ENCODE peak calls at places on chromosomes 6 and 20, in seven cellular contexts. One of them, this sample, is unnamed. For H3K4me1, the result is how much of the 10 kb centered on the place peaks cover.

GRCh38 chr6:53728570-53729194 is 63.1 kb upstream of the KLHL31 start:
- DNase-seq in ovary: peak
- DNase-seq in OCI-LY7: peak
- DNase-seq in upper lobe of right lung: no peak
- DNase-seq in GM23338: peak
- DNase-seq in A549: peak
- DNase-seq in IMR-90: peak
- DNase-seq in this sample: peak

GRCh38 chr6:116088946-116089345 is 11.7 kb upstream of the NT5DC1 start:
- DNase-seq in A549: no peak
- DNase-seq in IMR-90: peak
- DNase-seq in GM23338: no peak
- DNase-seq in upper lobe of right lung: no peak
- DNase-seq in ovary: no peak
- DNase-seq in OCI-LY7: no peak
- DNase-seq in this sample: no peak

GRCh38 chr6:33017694-33018353 is 8.4 kb upstream of the HLA-DOA start:
- DNase-seq in ovary: no peak
- DNase-seq in IMR-90: no peak
- DNase-seq in upper lobe of right lung: no peak
- DNase-seq in OCI-LY7: no peak
- DNase-seq in A549: no peak
- DNase-seq in GM23338: no peak
- DNase-seq in this sample: no peak

GRCh38 chr20:50226093-50226974 is 35.7 kb downstream of the CEBPB start:
- DNase-seq in upper lobe of right lung: peak
- DNase-seq in OCI-LY7: no peak
- DNase-seq in ovary: peak
- DNase-seq in A549: no peak
- DNase-seq in GM23338: no peak
- DNase-seq in IMR-90: peak
- DNase-seq in this sample: peak

GRCh38 chr6:131924881-131925474 is 26.2 kb downstream of the CCN2 start:
- DNase-seq in A549: peak
- DNase-seq in OCI-LY7: peak
- DNase-seq in IMR-90: peak
- DNase-seq in upper lobe of right lung: no peak
- DNase-seq in GM23338: peak
- DNase-seq in ovary: no peak
- DNase-seq in this sample: no peak

GRCh38 chr6:1789092-1789491 is 179.4 kb downstream of the FOXC1 start:
- DNase-seq in ovary: no peak
- DNase-seq in A549: no peak
- DNase-seq in IMR-90: peak
- DNase-seq in GM23338: no peak
- DNase-seq in upper lobe of right lung: no peak
- DNase-seq in OCI-LY7: no peak
- DNase-seq in this sample: no peak

GRCh38 chr20:56628873-56629463 is at the start of gene TFAP2C:
- DNase-seq in upper lobe of right lung: peak
- DNase-seq in GM23338: peak
- DNase-seq in ovary: peak
- DNase-seq in OCI-LY7: no peak
- DNase-seq in IMR-90: no peak
- DNase-seq in A549: peak
- DNase-seq in this sample: no peak

GRCh38 chr6:125781307-125781868 is 9.4 kb upstream of the NCOA7 start:
- DNase-seq in upper lobe of right lung: no peak
- DNase-seq in ovary: peak
- DNase-seq in OCI-LY7: no peak
- DNase-seq in GM23338: peak
- DNase-seq in IMR-90: peak
- DNase-seq in A549: no peak
- DNase-seq in this sample: no peak

GRCh38 chr6:84453499-84453898 is 226.1 kb upstream of the CEP162 start:
- DNase-seq in IMR-90: no peak
- DNase-seq in A549: no peak
- DNase-seq in GM23338: no peak
- DNase-seq in ovary: no peak
- DNase-seq in upper lobe of right lung: no peak
- DNase-seq in OCI-LY7: no peak
- DNase-seq in this sample: no peak

GRCh38 chr6:93021235-93021909 is 398.0 kb downstream of the EPHA7 start:
- DNase-seq in IMR-90: no peak
- DNase-seq in OCI-LY7: no peak
- DNase-seq in A549: no peak
- DNase-seq in ovary: no peak
- DNase-seq in upper lobe of right lung: no peak
- DNase-seq in GM23338: no peak
- DNase-seq in this sample: no peak

GRCh38 chr6:141326426-141326825 is 806.3 kb upstream of the GJE1 start:
- DNase-seq in A549: peak
- DNase-seq in upper lobe of right lung: no peak
- DNase-seq in IMR-90: peak
- DNase-seq in OCI-LY7: no peak
- DNase-seq in GM23338: no peak
- DNase-seq in ovary: peak
- DNase-seq in this sample: no peak

GRCh38 chr6:98672681-98673475 is 161.5 kb upstream of the POU3F2 start:
- DNase-seq in IMR-90: no peak
- DNase-seq in upper lobe of right lung: no peak
- DNase-seq in GM23338: peak
- DNase-seq in OCI-LY7: no peak
- DNase-seq in A549: no peak
- DNase-seq in ovary: no peak
- DNase-seq in this sample: no peak

GRCh38 chr6:43817192-43817591 is 47.2 kb downstream of the VEGFA start:
- DNase-seq in upper lobe of right lung: no peak
- DNase-seq in ovary: no peak
- DNase-seq in A549: peak
- DNase-seq in IMR-90: peak
- DNase-seq in GM23338: peak
- DNase-seq in OCI-LY7: peak
- DNase-seq in this sample: no peak

GRCh38 chr20:42775037-42775436 is 414.7 kb downstream of the PTPRT start:
- DNase-seq in A549: no peak
- DNase-seq in IMR-90: no peak
- DNase-seq in upper lobe of right lung: no peak
- DNase-seq in GM23338: no peak
- DNase-seq in ovary: no peak
- DNase-seq in OCI-LY7: no peak
- DNase-seq in this sample: no peak

GRCh38 chr6:126444874-126445273 is 105.0 kb downstream of the CENPW start:
- DNase-seq in OCI-LY7: no peak
- DNase-seq in ovary: no peak
- DNase-seq in IMR-90: peak
- DNase-seq in GM23338: no peak
- DNase-seq in A549: no peak
- DNase-seq in upper lobe of right lung: no peak
- DNase-seq in this sample: no peak

GRCh38 chr6:168908887-168909286 is 344.8 kb downstream of the THBS2 start:
- DNase-seq in OCI-LY7: no peak
- DNase-seq in A549: peak
- DNase-seq in upper lobe of right lung: no peak
- DNase-seq in GM23338: no peak
- DNase-seq in ovary: no peak
- DNase-seq in IMR-90: peak
- DNase-seq in this sample: no peak

GRCh38 chr20:34581341-34582189 is 23.0 kb downstream of the MAP1LC3A start:
- DNase-seq in GM23338: no peak
- DNase-seq in A549: no peak
- DNase-seq in OCI-LY7: no peak
- DNase-seq in ovary: peak
- DNase-seq in upper lobe of right lung: no peak
- DNase-seq in IMR-90: peak
- DNase-seq in this sample: no peak

GRCh38 chr6:158445426-158446085 is 114.3 kb upstream of the TMEM181 start:
- DNase-seq in GM23338: no peak
- DNase-seq in A549: no peak
- DNase-seq in IMR-90: no peak
- DNase-seq in OCI-LY7: no peak
- DNase-seq in ovary: no peak
- DNase-seq in upper lobe of right lung: no peak
- DNase-seq in this sample: no peak

GRCh38 chr20:10761232-10761631 is 87.4 kb upstream of the JAG1 start:
- DNase-seq in OCI-LY7: no peak
- DNase-seq in upper lobe of right lung: no peak
- DNase-seq in A549: no peak
- DNase-seq in IMR-90: peak
- DNase-seq in GM23338: no peak
- DNase-seq in ovary: no peak
- DNase-seq in this sample: no peak

GRCh38 chr6:93799226-93799625 is 379.9 kb upstream of the EPHA7 start:
- DNase-seq in IMR-90: no peak
- DNase-seq in OCI-LY7: no peak
- DNase-seq in A549: no peak
- DNase-seq in ovary: no peak
- DNase-seq in upper lobe of right lung: no peak
- DNase-seq in GM23338: no peak
- DNase-seq in this sample: no peak

GRCh38 chr6:135281227-135281626 is 100.1 kb downstream of the MYB start:
- DNase-seq in GM23338: no peak
- DNase-seq in ovary: no peak
- DNase-seq in OCI-LY7: peak
- DNase-seq in A549: no peak
- DNase-seq in IMR-90: no peak
- DNase-seq in upper lobe of right lung: no peak
- DNase-seq in this sample: no peak

GRCh38 chr6:135274561-135275293 is 93.6 kb downstream of the MYB start:
- DNase-seq in ovary: no peak
- DNase-seq in upper lobe of right lung: no peak
- DNase-seq in GM23338: no peak
- DNase-seq in IMR-90: peak
- DNase-seq in OCI-LY7: no peak
- DNase-seq in A549: no peak
- DNase-seq in this sample: no peak

GRCh38 chr6:135281907-135282306 is 100.8 kb downstream of the MYB start:
- DNase-seq in upper lobe of right lung: no peak
- DNase-seq in GM23338: no peak
- DNase-seq in A549: no peak
- DNase-seq in IMR-90: no peak
- DNase-seq in ovary: no peak
- DNase-seq in OCI-LY7: no peak
- DNase-seq in this sample: no peak

GRCh38 chr6:135280375-135281136 is 99.4 kb downstream of the MYB start:
- DNase-seq in ovary: no peak
- DNase-seq in A549: no peak
- DNase-seq in IMR-90: peak
- DNase-seq in upper lobe of right lung: no peak
- DNase-seq in GM23338: no peak
- DNase-seq in OCI-LY7: peak
- DNase-seq in this sample: no peak

GRCh38 chr6:135277422-135277821 is 96.3 kb downstream of the MYB start:
- DNase-seq in A549: no peak
- DNase-seq in IMR-90: no peak
- DNase-seq in OCI-LY7: no peak
- DNase-seq in GM23338: no peak
- DNase-seq in upper lobe of right lung: no peak
- DNase-seq in ovary: no peak
- DNase-seq in this sample: no peak
- H3K4me1 ChIP-seq in A549: under half
- H3K4me1 ChIP-seq in IMR-90: under half
- H3K4me1 ChIP-seq in OCI-LY7: half or more
- H3K4me1 ChIP-seq in GM23338: under half
- H3K4me1 ChIP-seq in upper lobe of right lung: under half
- H3K4me1 ChIP-seq in ovary: under half
- H3K4me1 ChIP-seq in this sample: under half

GRCh38 chr6:4250645-4251044 is 115.3 kb upstream of the ECI2 start:
- DNase-seq in ovary: no peak
- DNase-seq in GM23338: no peak
- DNase-seq in OCI-LY7: no peak
- DNase-seq in upper lobe of right lung: no peak
- DNase-seq in A549: no peak
- DNase-seq in IMR-90: no peak
- DNase-seq in this sample: no peak

GRCh38 chr6:4259391-4259790 is 124.0 kb upstream of the ECI2 start:
- DNase-seq in upper lobe of right lung: no peak
- DNase-seq in IMR-90: no peak
- DNase-seq in ovary: no peak
- DNase-seq in OCI-LY7: no peak
- DNase-seq in GM23338: no peak
- DNase-seq in A549: no peak
- DNase-seq in this sample: no peak

GRCh38 chr6:4258733-4259132 is 123.4 kb upstream of the ECI2 start:
- DNase-seq in upper lobe of right lung: no peak
- DNase-seq in OCI-LY7: no peak
- DNase-seq in A549: no peak
- DNase-seq in IMR-90: no peak
- DNase-seq in GM23338: no peak
- DNase-seq in ovary: no peak
- DNase-seq in this sample: no peak

GRCh38 chr6:4256969-4257368 is 121.6 kb upstream of the ECI2 start:
- DNase-seq in IMR-90: peak
- DNase-seq in upper lobe of right lung: no peak
- DNase-seq in A549: no peak
- DNase-seq in GM23338: no peak
- DNase-seq in ovary: no peak
- DNase-seq in OCI-LY7: no peak
- DNase-seq in this sample: no peak

DNA sequence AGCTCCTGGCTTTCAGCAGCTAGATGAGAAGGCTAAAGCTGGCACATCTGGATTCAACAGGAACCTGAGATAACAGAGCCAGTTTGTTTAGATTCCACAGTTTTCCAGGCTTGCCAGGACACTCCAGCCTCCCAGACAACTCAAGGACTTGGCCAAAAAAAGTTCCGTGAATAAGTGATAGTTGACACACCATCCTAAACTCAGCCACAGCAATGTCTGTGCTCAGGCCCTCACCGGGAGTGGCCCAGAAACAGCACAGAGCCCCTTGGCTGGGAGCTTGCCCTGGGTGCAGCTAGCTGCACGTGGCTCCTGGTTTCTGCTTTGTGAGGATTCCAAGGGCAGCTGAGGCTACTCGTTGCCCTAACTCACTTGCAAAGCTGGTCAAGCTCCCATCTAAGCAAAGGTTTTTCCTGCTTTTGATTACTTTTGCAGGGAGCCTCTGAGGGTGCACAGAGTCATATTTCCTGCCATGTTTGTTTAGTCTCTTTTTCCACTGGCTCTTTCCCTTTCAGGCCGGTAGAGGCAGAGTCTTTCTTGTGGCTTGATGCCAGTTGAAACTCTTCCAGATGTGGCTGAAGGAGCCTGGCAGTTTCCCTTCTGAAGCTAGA is 118.3 kb upstream of the ECI2 start:
- DNase-seq in OCI-LY7: no peak
- DNase-seq in IMR-90: peak
- DNase-seq in GM23338: no peak
- DNase-seq in ovary: no peak
- DNase-seq in A549: peak
- DNase-seq in upper lobe of right lung: no peak
- DNase-seq in this sample: no peak
- TF ChIP-seq CTCF in OCI-LY7: no peak
- TF ChIP-seq CTCF in IMR-90: peak
- TF ChIP-seq CTCF in GM23338: no peak
- TF ChIP-seq CTCF in ovary: no peak
- TF ChIP-seq CTCF in A549: no peak
- TF ChIP-seq CTCF in upper lobe of right lung: peak
- TF ChIP-seq CTCF in this sample: no peak

GRCh38 chr6:12288844-12289654 is 1.1 kb upstream of the EDN1 start:
- DNase-seq in GM23338: peak
- DNase-seq in OCI-LY7: peak
- DNase-seq in upper lobe of right lung: no peak
- DNase-seq in A549: peak
- DNase-seq in IMR-90: peak
- DNase-seq in ovary: peak
- DNase-seq in this sample: no peak
- H3K4me3 ChIP-seq in GM23338: peak
- H3K4me3 ChIP-seq in OCI-LY7: peak
- H3K4me3 ChIP-seq in upper lobe of right lung: peak
- H3K4me3 ChIP-seq in A549: peak
- H3K4me3 ChIP-seq in IMR-90: peak
- H3K4me3 ChIP-seq in ovary: peak
- H3K4me3 ChIP-seq in this sample: peak

GRCh38 chr6:108632441-108632840 is 71.7 kb downstream of the FOXO3 start:
- DNase-seq in A549: no peak
- DNase-seq in GM23338: no peak
- DNase-seq in ovary: no peak
- DNase-seq in IMR-90: no peak
- DNase-seq in upper lobe of right lung: no peak
- DNase-seq in OCI-LY7: no peak
- DNase-seq in this sample: no peak
- H3K4me1 ChIP-seq in A549: under half
- H3K4me1 ChIP-seq in GM23338: under half
- H3K4me1 ChIP-seq in ovary: under half
- H3K4me1 ChIP-seq in IMR-90: under half
- H3K4me1 ChIP-seq in upper lobe of right lung: half or more
- H3K4me1 ChIP-seq in OCI-LY7: under half
- H3K4me1 ChIP-seq in this sample: under half